ENCODE peak calls at places on chromosomes 3 and 15, in five cellular contexts. Y is GM23338, U is A549, D is GM12878, M is HepG2. H is an unnamed sample.

GRCh38 chr3:183274609-183275008 is 21.6 kb downstream of the B3GNT5 start:
- DNase-seq in Y (no peak), U (no peak), D (no peak), M (no peak), H (no peak)

GRCh38 chr15:94056314-94056713 is 175.0 kb upstream of the MCTP2 start:
- DNase-seq in Y (no peak), U (no peak), D (no peak), M (no peak), H (no peak)

GRCh38 chr15:99732711-99733267 is 448 bp downstream of the LYSMD4 start:
- DNase-seq in Y (peak; percentile 59), U (no peak), D (no peak), M (no peak), H (peak; percentile 48)

GRCh38 chr3:194023501-194024280 is 112.3 kb upstream of the HES1 start:
- DNase-seq in Y (no peak), U (no peak), D (no peak), M (no peak), H (no peak)

GRCh38 chr3:115623414-115623868 is at the start of gene GAP43:
- DNase-seq in Y (peak; percentile 85), U (peak; percentile 45), D (no peak), M (peak; percentile 3), H (no peak)

GRCh38 chr15:92819312-92820232 is 80.6 kb upstream of the CHD2 start:
- DNase-seq in Y (peak; percentile 13), U (peak; percentile 42), D (no peak), M (no peak), H (peak; percentile 58)

GRCh38 chr3:168973897-168974296 is 689.6 kb downstream of the MECOM start:
- DNase-seq in Y (no peak), U (no peak), D (no peak), M (no peak), H (no peak)

GRCh38 chr15:100713163-100713867 is 110.9 kb downstream of the ASB7 start:
- DNase-seq in Y (no peak), U (peak; percentile 90), D (no peak), M (peak; percentile 72), H (no peak)

GRCh38 chr3:157581331-157581730 is 78.1 kb upstream of the VEPH1 start:
- DNase-seq in Y (no peak), U (no peak), D (no peak), M (no peak), H (no peak)

GRCh38 chr3:150216041-150216811 is 191.9 kb upstream of the TSC22D2 start:
- DNase-seq in Y (no peak), U (no peak), D (no peak), M (no peak), H (no peak)

GRCh38 chr3:194688207-194688711 is 2.6 kb downstream of the FAM43A start:
- DNase-seq in Y (peak; percentile 75), U (no peak), D (no peak), M (peak; percentile 38), H (no peak)

GRCh38 chr15:91548588-91548987 is 304.9 kb upstream of the SLCO3A1 start:
- DNase-seq in Y (no peak), U (no peak), D (no peak), M (no peak), H (no peak)

GRCh38 chr3:187798531-187799520 is 53.6 kb upstream of the BCL6 start:
- DNase-seq in Y (no peak), U (no peak), D (no peak), M (no peak), H (no peak)

GRCh38 chr15:31396881-31397560 is 70.4 kb downstream of the KLF13 start:
- DNase-seq in Y (peak; percentile 97), U (peak; percentile 92), D (no peak), M (peak; percentile 40), H (peak; percentile 81)

GRCh38 chr3:16181361-16181760 is 6.9 kb downstream of the GALNT15 start:
- DNase-seq in Y (no peak), U (no peak), D (no peak), M (no peak), H (no peak)

GRCh38 chr3:99859855-99860254 is 42.2 kb downstream of the CMSS1 start:
- DNase-seq in Y (no peak), U (peak; percentile 36), D (no peak), M (no peak), H (no peak)

GRCh38 chr3:192889694-192890093 is 28.0 kb downstream of the MB21D2 start:
- DNase-seq in Y (no peak), U (no peak), D (no peak), M (no peak), H (no peak)

GRCh38 chr15:34795267-34796081 is at the start of gene ACTC1:
- DNase-seq in Y (peak; percentile 83), U (peak; percentile 21), D (no peak), M (no peak), H (peak; percentile 78)
- TF ChIP-seq JUNB in Y (no peak), U (no peak), D (no peak), M (no peak), H (no peak)

GRCh38 chr3:23748398-23749110 is 57.2 kb upstream of the UBE2E1 start:
- DNase-seq in Y (no peak), U (peak; percentile 79), D (no peak), M (no peak), H (no peak)
- TF ChIP-seq JUNB in Y (no peak), U (no peak), D (no peak), M (no peak), H (no peak)

DNA sequence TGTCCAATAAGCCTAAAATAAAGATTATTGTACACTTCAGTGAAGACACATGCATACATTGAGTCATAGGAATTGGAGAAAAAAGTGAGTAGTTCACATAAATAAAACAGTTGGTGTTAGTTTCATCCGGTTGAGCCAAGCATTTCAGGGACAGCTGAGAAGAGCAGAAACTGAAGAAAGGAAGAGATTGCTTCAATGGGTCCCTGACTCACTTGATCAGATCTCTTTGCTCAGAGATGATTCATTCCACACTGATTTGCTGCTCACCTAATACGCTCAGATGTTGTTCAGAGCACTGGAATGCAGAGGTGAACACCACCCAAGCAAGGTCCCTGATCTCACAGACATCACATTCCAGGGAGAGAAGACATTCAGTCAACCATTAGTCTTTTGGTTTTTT is 93.7 kb downstream of the RAD18 start:
- DNase-seq in Y (no peak), U (peak; percentile 93), D (no peak), M (peak; percentile 77), H (no peak)
- TF ChIP-seq JUNB in Y (no peak), U (peak; percentile 96), D (no peak), M (no peak), H (no peak)

DNA sequence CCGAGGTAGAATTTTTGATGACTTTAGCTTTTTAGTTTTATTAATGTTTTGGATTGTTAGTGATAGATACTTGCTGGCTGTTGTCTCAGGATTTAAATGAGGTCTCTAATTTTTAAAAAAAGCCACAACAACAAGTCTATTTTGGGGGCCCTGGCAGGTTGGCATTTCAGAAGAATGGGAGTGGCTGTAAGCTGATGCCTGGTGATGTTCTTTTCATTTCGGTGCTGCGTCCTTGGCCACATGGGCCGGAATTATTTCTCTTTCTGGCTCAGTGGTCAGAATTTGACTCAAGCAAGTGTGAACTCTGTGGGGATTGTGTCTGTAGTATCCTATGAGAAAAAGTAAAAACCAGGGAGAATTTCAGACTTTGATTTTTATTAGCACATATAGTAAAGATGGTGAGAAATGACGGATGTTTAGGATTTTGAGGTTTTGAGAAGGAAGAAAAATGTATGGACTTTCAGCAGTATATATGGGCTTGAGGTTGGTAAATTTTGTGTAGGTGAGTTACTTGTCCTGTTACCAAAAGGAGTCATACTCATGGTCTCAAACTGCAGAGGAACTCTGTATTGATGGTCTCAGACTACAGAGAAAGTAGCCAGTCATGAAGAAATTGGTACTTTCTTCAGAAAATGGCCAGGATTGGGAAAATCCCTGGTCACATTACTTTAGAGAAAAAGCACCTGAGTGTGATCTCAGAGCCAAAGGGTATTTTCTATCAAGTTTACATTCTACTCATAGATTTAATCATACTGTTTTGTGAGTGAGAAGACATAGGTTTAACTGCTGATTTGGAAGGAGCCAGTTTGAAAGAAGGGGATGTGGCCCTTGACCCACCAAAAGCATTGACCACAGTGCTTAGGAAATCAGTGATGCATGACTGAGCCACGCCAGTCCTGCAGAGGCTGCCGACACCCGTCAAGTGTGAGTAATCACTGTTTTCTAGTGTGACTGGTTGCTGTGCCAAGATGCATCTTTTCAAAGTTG is 203.3 kb downstream of the AKAP13 start:
- DNase-seq in Y (no peak), U (peak; percentile 56), D (peak; percentile 93), M (no peak), H (no peak)
- TF ChIP-seq JUNB in Y (no peak), U (peak; percentile 21), D (no peak), M (no peak), H (no peak)

GRCh38 chr15:70703483-70703882 is 59.9 kb downstream of the UACA start:
- DNase-seq in Y (peak; percentile 41), U (peak; percentile 36), D (no peak), M (no peak), H (no peak)
- TF ChIP-seq JUNB in Y (no peak), U (no peak), D (no peak), M (no peak), H (no peak)

DNA sequence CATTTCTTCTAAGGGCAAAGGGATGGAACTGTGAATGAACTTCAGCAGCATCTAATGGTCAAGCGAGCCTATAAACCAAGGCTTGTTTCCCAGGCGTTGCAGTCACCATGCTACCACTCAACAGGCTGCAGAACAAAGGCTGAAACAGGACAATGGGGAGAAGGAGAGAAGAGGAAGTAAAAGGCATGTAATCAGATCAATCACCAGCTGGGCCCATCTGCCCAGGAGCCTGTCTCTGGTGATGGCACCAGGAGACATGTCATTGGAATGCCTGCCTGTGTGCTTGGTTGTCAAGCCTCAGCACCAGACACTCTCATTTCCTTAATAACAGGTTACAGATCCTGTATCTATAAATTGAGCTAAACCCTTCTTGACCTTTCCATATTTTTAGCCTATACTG is 81.7 kb upstream of the UMPS start:
- DNase-seq in Y (peak; percentile 10), U (no peak), D (no peak), M (no peak), H (no peak)
- TF ChIP-seq JUNB in Y (no peak), U (no peak), D (no peak), M (no peak), H (no peak)